ENCODE peak calls at places on chromosomes 11 and 22, in five cellular contexts. G, F, Z, W and H are unnamed samples.

GRCh38 chr11:47060807-47061206 is 115.9 kb downstream of the ARFGAP2 start:
- DNase-seq in G (peak; percentile 20), F (no peak), Z (no peak), W (peak; percentile 34), H (no peak)

GRCh38 chr11:94302806-94303205 is 1.6 kb upstream of the IZUMO1R start:
- DNase-seq in G (no peak), F (no peak), Z (no peak), W (no peak), H (no peak)

GRCh38 chr11:121670792-121671275 is 218.1 kb upstream of the SORL1-AS1 start:
- DNase-seq in G (no peak), F (no peak), Z (no peak), W (no peak), H (no peak)

GRCh38 chr11:64877390-64878222 is 815 bp downstream of the EHD1 start:
- DNase-seq in G (no peak), F (peak; percentile 40), Z (no peak), W (no peak), H (no peak)

GRCh38 chr11:12799373-12799835 is 125.2 kb downstream of the TEAD1 start:
- DNase-seq in G (no peak), F (no peak), Z (no peak), W (no peak), H (no peak)

GRCh38 chr22:50225200-50225969 is 19.4 kb downstream of the TUBGCP6 start:
- DNase-seq in G (no peak), F (no peak), Z (no peak), W (no peak), H (no peak)

GRCh38 chr11:108857382-108857781 is 192.5 kb downstream of the DDX10 start:
- DNase-seq in G (no peak), F (no peak), Z (no peak), W (no peak), H (no peak)

GRCh38 chr11:24324211-24324610 is 172.6 kb upstream of the LUZP2 start:
- DNase-seq in G (no peak), F (no peak), Z (no peak), W (peak; percentile 4), H (no peak)

GRCh38 chr11:100769617-100770016 is 82.5 kb downstream of the ARHGAP42 start:
- DNase-seq in G (no peak), F (no peak), Z (no peak), W (no peak), H (no peak)

GRCh38 chr22:40526960-40527359 is 109.6 kb downstream of the MRTFA start:
- DNase-seq in G (no peak), F (no peak), Z (no peak), W (no peak), H (no peak)

GRCh38 chr11:101717621-101718020 is 133.8 kb upstream of the TRPC6 start:
- DNase-seq in G (no peak), F (no peak), Z (no peak), W (no peak), H (no peak)

GRCh38 chr11:3227568-3228444 is 4.4 kb downstream of the MRGPRE start:
- DNase-seq in G (no peak), F (no peak), Z (peak; percentile 63), W (no peak), H (no peak)

GRCh38 chr11:57459112-57460016 is 964 bp upstream of the RTN4RL2 start:
- DNase-seq in G (no peak), F (no peak), Z (no peak), W (no peak), H (no peak)

GRCh38 chr22:37753746-37754145 is 54.0 kb upstream of the GCAT start:
- DNase-seq in G (no peak), F (no peak), Z (no peak), W (peak; percentile 61), H (no peak)

GRCh38 chr11:73072935-73073481 is 69.1 kb downstream of the FCHSD2 start:
- DNase-seq in G (peak; percentile 61), F (no peak), Z (no peak), W (peak; percentile 14), H (no peak)

GRCh38 chr22:27130949-27131745 is 473.8 kb downstream of the MIAT start:
- DNase-seq in G (no peak), F (no peak), Z (no peak), W (no peak), H (no peak)

GRCh38 chr11:47184711-47185304 is 1.4 kb downstream of the PACSIN3 start:
- DNase-seq in G (no peak), F (no peak), Z (no peak), W (no peak), H (no peak)

GRCh38 chr22:37021710-37022482 is 2.4 kb downstream of the MPST start:
- DNase-seq in G (no peak), F (no peak), Z (no peak), W (no peak), H (peak; percentile 52)

GRCh38 chr11:131036544-131036943 is 120.3 kb upstream of the SNX19 start:
- DNase-seq in G (no peak), F (no peak), Z (no peak), W (no peak), H (no peak)

GRCh38 chr11:88352139-88352538 is 14.6 kb upstream of the CTSC start:
- DNase-seq in G (no peak), F (no peak), Z (no peak), W (peak; percentile 2), H (no peak)

GRCh38 chr11:1204381-1205101 is 18.3 kb upstream of the MUC5B start:
- DNase-seq in G (no peak), F (no peak), Z (peak; percentile 48), W (no peak), H (no peak)

GRCh38 chr11:120432056-120433018 is 79.2 kb upstream of the GRIK4 start:
- DNase-seq in G (peak; percentile 73), F (no peak), Z (no peak), W (peak; percentile 95), H (no peak)